ENCODE peak calls at places on chromosomes 7 and 10, in six cellular contexts. One of them, this sample, is unnamed.

GRCh38 chr10:44977287-44978212 is 1.1 kb downstream of the DEPP1 start:
- DNase-seq in mesenchymal stem cell: no peak
- DNase-seq in IMR-90: no peak
- DNase-seq in H1: no peak
- DNase-seq in neuronal stem cell: no peak
- DNase-seq in trophoblast cell: no peak
- DNase-seq in this sample: no peak

GRCh38 chr7:157228864-157229422 is 90.2 kb downstream of the UBE3C start:
- DNase-seq in mesenchymal stem cell: peak
- DNase-seq in IMR-90: peak
- DNase-seq in H1: no peak
- DNase-seq in neuronal stem cell: no peak
- DNase-seq in trophoblast cell: peak
- DNase-seq in this sample: peak

GRCh38 chr10:4385491-4385890 is 440.5 kb upstream of the AKR1E2 start:
- DNase-seq in mesenchymal stem cell: no peak
- DNase-seq in IMR-90: no peak
- DNase-seq in H1: no peak
- DNase-seq in neuronal stem cell: no peak
- DNase-seq in trophoblast cell: no peak
- DNase-seq in this sample: no peak

GRCh38 chr7:39504963-39505362 is 61.2 kb upstream of the YAE1 start:
- DNase-seq in mesenchymal stem cell: peak
- DNase-seq in IMR-90: peak
- DNase-seq in H1: no peak
- DNase-seq in neuronal stem cell: no peak
- DNase-seq in trophoblast cell: peak
- DNase-seq in this sample: no peak

GRCh38 chr10:46216836-46217748 is 69.7 kb upstream of the ANTXRL start:
- DNase-seq in mesenchymal stem cell: no peak
- DNase-seq in IMR-90: no peak
- DNase-seq in H1: no peak
- DNase-seq in neuronal stem cell: no peak
- DNase-seq in trophoblast cell: no peak
- DNase-seq in this sample: peak

GRCh38 chr7:136925556-136925955 is 57.1 kb downstream of the CHRM2 start:
- DNase-seq in mesenchymal stem cell: peak
- DNase-seq in IMR-90: peak
- DNase-seq in H1: no peak
- DNase-seq in neuronal stem cell: no peak
- DNase-seq in trophoblast cell: no peak
- DNase-seq in this sample: no peak

GRCh38 chr10:95430231-95430951 is 130.8 kb downstream of the SORBS1 start:
- DNase-seq in mesenchymal stem cell: peak
- DNase-seq in IMR-90: peak
- DNase-seq in H1: no peak
- DNase-seq in neuronal stem cell: peak
- DNase-seq in trophoblast cell: peak
- DNase-seq in this sample: peak

GRCh38 chr10:58513189-58514101 is 773 bp downstream of the BICC1 start:
- DNase-seq in mesenchymal stem cell: peak
- DNase-seq in IMR-90: peak
- DNase-seq in H1: no peak
- DNase-seq in neuronal stem cell: peak
- DNase-seq in trophoblast cell: no peak
- DNase-seq in this sample: peak

GRCh38 chr10:43892062-43892765 is 243.5 kb upstream of the ZNF32 start:
- DNase-seq in mesenchymal stem cell: peak
- DNase-seq in IMR-90: peak
- DNase-seq in H1: no peak
- DNase-seq in neuronal stem cell: no peak
- DNase-seq in trophoblast cell: no peak
- DNase-seq in this sample: peak

GRCh38 chr7:101903505-101903849 is 86.1 kb downstream of the CUX1 start:
- DNase-seq in mesenchymal stem cell: no peak
- DNase-seq in IMR-90: no peak
- DNase-seq in H1: no peak
- DNase-seq in neuronal stem cell: no peak
- DNase-seq in trophoblast cell: no peak
- DNase-seq in this sample: no peak

GRCh38 chr10:114632869-114633715 is 25.0 kb downstream of the ABLIM1 start:
- DNase-seq in mesenchymal stem cell: peak
- DNase-seq in IMR-90: peak
- DNase-seq in H1: no peak
- DNase-seq in neuronal stem cell: no peak
- DNase-seq in trophoblast cell: peak
- DNase-seq in this sample: no peak

GRCh38 chr10:104277785-104278184 is 8.8 kb downstream of the GSTO2 start:
- DNase-seq in mesenchymal stem cell: no peak
- DNase-seq in IMR-90: no peak
- DNase-seq in H1: no peak
- DNase-seq in neuronal stem cell: no peak
- DNase-seq in trophoblast cell: no peak
- DNase-seq in this sample: no peak

GRCh38 chr10:28072573-28072972 is 73.7 kb upstream of the ODAD2 start:
- DNase-seq in mesenchymal stem cell: no peak
- DNase-seq in IMR-90: peak
- DNase-seq in H1: no peak
- DNase-seq in neuronal stem cell: no peak
- DNase-seq in trophoblast cell: peak
- DNase-seq in this sample: no peak

GRCh38 chr7:50456371-50457123 is 6.4 kb upstream of the FIGNL1 start:
- DNase-seq in mesenchymal stem cell: no peak
- DNase-seq in IMR-90: no peak
- DNase-seq in H1: no peak
- DNase-seq in neuronal stem cell: no peak
- DNase-seq in trophoblast cell: no peak
- DNase-seq in this sample: no peak

GRCh38 chr7:80335473-80336232 is 176.2 kb downstream of the GNAT3 start:
- DNase-seq in mesenchymal stem cell: peak
- DNase-seq in IMR-90: peak
- DNase-seq in H1: no peak
- DNase-seq in neuronal stem cell: peak
- DNase-seq in trophoblast cell: no peak
- DNase-seq in this sample: no peak

GRCh38 chr7:64045301-64046040 is at the start of gene ZNF727:
- DNase-seq in mesenchymal stem cell: no peak
- DNase-seq in IMR-90: no peak
- DNase-seq in H1: no peak
- DNase-seq in neuronal stem cell: no peak
- DNase-seq in trophoblast cell: no peak
- DNase-seq in this sample: no peak

GRCh38 chr10:132297521-132297920 is 10.2 kb downstream of the STK32C start:
- DNase-seq in mesenchymal stem cell: no peak
- DNase-seq in IMR-90: no peak
- DNase-seq in H1: no peak
- DNase-seq in neuronal stem cell: no peak
- DNase-seq in trophoblast cell: no peak
- DNase-seq in this sample: peak

GRCh38 chr7:110421490-110422241 is 669.3 kb upstream of the LRRN3 start:
- DNase-seq in mesenchymal stem cell: no peak
- DNase-seq in IMR-90: no peak
- DNase-seq in H1: no peak
- DNase-seq in neuronal stem cell: no peak
- DNase-seq in trophoblast cell: no peak
- DNase-seq in this sample: no peak

GRCh38 chr10:114714281-114714741 is 56.2 kb upstream of the ABLIM1 start:
- DNase-seq in mesenchymal stem cell: peak
- DNase-seq in IMR-90: peak
- DNase-seq in H1: no peak
- DNase-seq in neuronal stem cell: no peak
- DNase-seq in trophoblast cell: no peak
- DNase-seq in this sample: no peak

GRCh38 chr10:129800-130199 is 5.5 kb upstream of the ZMYND11 start:
- DNase-seq in mesenchymal stem cell: no peak
- DNase-seq in IMR-90: no peak
- DNase-seq in H1: no peak
- DNase-seq in neuronal stem cell: no peak
- DNase-seq in trophoblast cell: no peak
- DNase-seq in this sample: no peak

GRCh38 chr7:31192996-31193395 is 140.9 kb downstream of the ADCYAP1R1 start:
- DNase-seq in mesenchymal stem cell: peak
- DNase-seq in IMR-90: peak
- DNase-seq in H1: peak
- DNase-seq in neuronal stem cell: peak
- DNase-seq in trophoblast cell: peak
- DNase-seq in this sample: peak

GRCh38 chr7:77281780-77282478 is 82.3 kb upstream of the FGL2 start:
- DNase-seq in mesenchymal stem cell: peak
- DNase-seq in IMR-90: no peak
- DNase-seq in H1: no peak
- DNase-seq in neuronal stem cell: no peak
- DNase-seq in trophoblast cell: no peak
- DNase-seq in this sample: no peak

GRCh38 chr10:73044378-73045285 is 52.0 kb downstream of the P4HA1 start:
- DNase-seq in mesenchymal stem cell: peak
- DNase-seq in IMR-90: peak
- DNase-seq in H1: no peak
- DNase-seq in neuronal stem cell: no peak
- DNase-seq in trophoblast cell: peak
- DNase-seq in this sample: no peak

GRCh38 chr10:76303682-76304316 is 872.4 kb downstream of the LRMDA start:
- DNase-seq in mesenchymal stem cell: peak
- DNase-seq in IMR-90: peak
- DNase-seq in H1: peak
- DNase-seq in neuronal stem cell: peak
- DNase-seq in trophoblast cell: peak
- DNase-seq in this sample: peak

GRCh38 chr7:9029671-9030070 is 596.3 kb downstream of the NXPH1 start:
- DNase-seq in mesenchymal stem cell: no peak
- DNase-seq in IMR-90: no peak
- DNase-seq in H1: no peak
- DNase-seq in neuronal stem cell: no peak
- DNase-seq in trophoblast cell: no peak
- DNase-seq in this sample: no peak

GRCh38 chr10:1043532-1043995 is 5.4 kb downstream of the IDI1 start:
- DNase-seq in mesenchymal stem cell: peak
- DNase-seq in IMR-90: no peak
- DNase-seq in H1: no peak
- DNase-seq in neuronal stem cell: no peak
- DNase-seq in trophoblast cell: no peak
- DNase-seq in this sample: no peak

GRCh38 chr7:151403764-151404163 is 6.1 kb downstream of the WDR86 start:
- DNase-seq in mesenchymal stem cell: no peak
- DNase-seq in IMR-90: no peak
- DNase-seq in H1: no peak
- DNase-seq in neuronal stem cell: no peak
- DNase-seq in trophoblast cell: no peak
- DNase-seq in this sample: no peak

GRCh38 chr7:69246758-69247157 is 351.5 kb upstream of the AUTS2 start:
- DNase-seq in mesenchymal stem cell: no peak
- DNase-seq in IMR-90: no peak
- DNase-seq in H1: no peak
- DNase-seq in neuronal stem cell: no peak
- DNase-seq in trophoblast cell: no peak
- DNase-seq in this sample: no peak

GRCh38 chr7:133282094-133282493 is 29.2 kb downstream of the EXOC4 start:
- DNase-seq in mesenchymal stem cell: no peak
- DNase-seq in IMR-90: no peak
- DNase-seq in H1: no peak
- DNase-seq in neuronal stem cell: no peak
- DNase-seq in trophoblast cell: no peak
- DNase-seq in this sample: no peak
- H4K91ac ChIP-seq in mesenchymal stem cell: no peak
- H4K91ac ChIP-seq in IMR-90: no peak
- H4K91ac ChIP-seq in H1: no peak
- H4K91ac ChIP-seq in neuronal stem cell: no peak
- H4K91ac ChIP-seq in trophoblast cell: no peak
- H4K91ac ChIP-seq in this sample: no peak

DNA sequence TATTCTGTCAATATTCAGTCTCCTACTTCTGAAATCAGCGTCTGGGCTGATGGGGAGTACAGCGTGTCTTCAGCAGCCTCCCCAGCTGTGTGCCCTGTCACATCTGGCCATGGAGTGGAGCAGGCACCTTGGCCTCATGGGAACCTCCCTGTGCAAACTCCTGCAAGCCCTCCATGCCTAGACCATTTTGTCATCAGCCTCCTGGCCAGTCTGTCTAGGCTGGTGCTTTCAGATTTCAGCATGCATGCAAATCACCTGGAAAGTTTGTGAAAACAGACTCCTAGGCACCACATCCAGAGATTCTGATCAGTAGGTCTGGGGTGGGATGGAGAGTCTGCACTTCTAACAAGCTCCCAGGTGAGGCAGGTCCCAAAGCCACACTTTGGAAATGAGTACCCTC is 26.2 kb upstream of the CCSER2 start:
- DNase-seq in mesenchymal stem cell: no peak
- DNase-seq in IMR-90: no peak
- DNase-seq in H1: no peak
- DNase-seq in neuronal stem cell: no peak
- DNase-seq in trophoblast cell: peak
- DNase-seq in this sample: no peak
- H4K91ac ChIP-seq in mesenchymal stem cell: peak
- H4K91ac ChIP-seq in IMR-90: no peak
- H4K91ac ChIP-seq in H1: no peak
- H4K91ac ChIP-seq in neuronal stem cell: no peak
- H4K91ac ChIP-seq in trophoblast cell: no peak
- H4K91ac ChIP-seq in this sample: no peak

DNA sequence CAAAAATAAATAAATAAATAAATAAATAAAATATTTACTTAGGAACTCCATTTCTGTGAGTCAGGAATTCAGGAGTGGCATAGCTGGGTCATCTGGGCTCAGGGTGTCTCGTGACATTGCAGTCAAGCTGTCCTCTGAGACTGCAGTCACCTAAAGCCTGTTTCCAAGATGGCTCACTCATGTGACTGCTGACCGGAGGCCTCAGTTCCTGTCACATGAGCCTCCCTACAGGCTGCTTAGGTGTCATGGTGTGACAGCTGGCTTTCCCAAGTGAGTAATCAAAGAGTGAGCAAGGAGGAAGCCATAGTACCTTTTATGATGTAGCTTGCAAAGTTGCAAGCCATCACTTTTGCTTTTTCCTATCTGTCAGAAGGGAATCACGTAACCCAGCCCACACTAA is 128.6 kb upstream of the KCTD7 start:
- DNase-seq in mesenchymal stem cell: peak
- DNase-seq in IMR-90: no peak
- DNase-seq in H1: no peak
- DNase-seq in neuronal stem cell: no peak
- DNase-seq in trophoblast cell: peak
- DNase-seq in this sample: no peak
- H4K91ac ChIP-seq in mesenchymal stem cell: no peak
- H4K91ac ChIP-seq in IMR-90: no peak
- H4K91ac ChIP-seq in H1: no peak
- H4K91ac ChIP-seq in neuronal stem cell: no peak
- H4K91ac ChIP-seq in trophoblast cell: no peak
- H4K91ac ChIP-seq in this sample: no peak

DNA sequence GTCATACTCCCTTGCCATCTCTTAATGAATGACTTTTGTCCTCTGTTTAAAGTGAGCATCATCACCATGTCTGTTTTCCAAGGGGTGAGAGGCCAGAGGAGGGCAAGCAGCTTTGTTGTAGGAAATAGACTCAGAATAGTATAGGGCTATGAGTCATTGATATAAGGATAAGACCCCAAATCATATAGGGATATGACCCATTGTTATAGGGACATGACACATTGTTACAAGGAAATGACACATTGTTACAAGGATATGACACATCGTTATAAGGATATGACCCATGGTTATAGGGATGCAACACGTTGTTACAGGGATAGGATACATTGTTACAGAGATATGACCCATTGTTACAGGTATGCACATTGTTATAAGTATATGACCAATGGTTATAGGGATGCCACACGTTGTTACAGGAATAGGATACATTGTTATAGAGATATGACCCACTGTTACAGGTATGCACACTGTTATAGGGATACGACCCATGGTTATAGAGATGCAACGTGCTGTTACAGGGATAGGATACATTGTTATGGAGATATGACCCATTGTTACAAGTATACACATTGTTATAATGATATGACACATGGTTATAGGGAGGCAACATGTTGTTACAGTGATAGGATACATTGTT is 311.1 kb upstream of the ADARB2 start:
- DNase-seq in mesenchymal stem cell: no peak
- DNase-seq in IMR-90: no peak
- DNase-seq in H1: no peak
- DNase-seq in neuronal stem cell: no peak
- DNase-seq in trophoblast cell: no peak
- DNase-seq in this sample: no peak
- H4K91ac ChIP-seq in mesenchymal stem cell: no peak
- H4K91ac ChIP-seq in IMR-90: no peak
- H4K91ac ChIP-seq in H1: no peak
- H4K91ac ChIP-seq in neuronal stem cell: no peak
- H4K91ac ChIP-seq in trophoblast cell: no peak
- H4K91ac ChIP-seq in this sample: no peak